ENCODE peak calls at places on chromosomes 3 and 15, in five cellular contexts. Z, V, U, P and B are unnamed samples.

GRCh38 chr3:13368834-13369233 is 51.3 kb downstream of the NUP210 start:
- DNase-seq in Z (no peak), V (no peak), U (no peak), P (no peak), B (no peak)

GRCh38 chr15:55319537-55320325 is 709 bp downstream of the PIGB start:
- DNase-seq in Z (peak; percentile 26), V (peak; percentile 38), U (no peak), P (peak; percentile 35), B (peak; percentile 14)

GRCh38 chr3:146715176-146715575 is 110.0 kb upstream of the PLSCR5 start:
- DNase-seq in Z (peak; percentile 1), V (no peak), U (no peak), P (peak; percentile 28), B (peak; percentile 33)

GRCh38 chr3:196772102-196772501 is 32.4 kb downstream of the PAK2 start:
- DNase-seq in Z (no peak), V (no peak), U (no peak), P (no peak), B (no peak)

GRCh38 chr15:61731081-61731480 is 329.2 kb downstream of the VPS13C start:
- DNase-seq in Z (no peak), V (no peak), U (no peak), P (no peak), B (no peak)

GRCh38 chr15:75695206-75695605 is 17.4 kb downstream of the CSPG4 start:
- DNase-seq in Z (no peak), V (no peak), U (no peak), P (no peak), B (no peak)

GRCh38 chr15:25237291-25237978 is 201.4 kb downstream of the UBE3A start:
- DNase-seq in Z (no peak), V (no peak), U (no peak), P (no peak), B (no peak)

GRCh38 chr3:190697901-190698300 is 164.6 kb downstream of the GMNC start:
- DNase-seq in Z (peak; percentile 76), V (no peak), U (no peak), P (peak; percentile 67), B (peak; percentile 41)

GRCh38 chr3:184348057-184348382 is 10.6 kb downstream of the FAM131A start:
- DNase-seq in Z (no peak), V (no peak), U (no peak), P (no peak), B (no peak)

GRCh38 chr15:69132935-69133861 is 27.2 kb upstream of the GLCE start:
- DNase-seq in Z (peak; percentile 12), V (no peak), U (peak; percentile 73), P (no peak), B (no peak)

GRCh38 chr3:43689766-43690399 is 855 bp upstream of the ABHD5 start:
- DNase-seq in Z (no peak), V (no peak), U (no peak), P (no peak), B (no peak)

GRCh38 chr3:278300-279064 is 81.9 kb downstream of the CHL1 start:
- DNase-seq in Z (no peak), V (no peak), U (no peak), P (no peak), B (no peak)
- H3K4me3 ChIP-seq in Z (no peak overlapping the region), V (no peak overlapping the region), U (no peak overlapping the region), P (no peak overlapping the region), B (no peak overlapping the region)

DNA sequence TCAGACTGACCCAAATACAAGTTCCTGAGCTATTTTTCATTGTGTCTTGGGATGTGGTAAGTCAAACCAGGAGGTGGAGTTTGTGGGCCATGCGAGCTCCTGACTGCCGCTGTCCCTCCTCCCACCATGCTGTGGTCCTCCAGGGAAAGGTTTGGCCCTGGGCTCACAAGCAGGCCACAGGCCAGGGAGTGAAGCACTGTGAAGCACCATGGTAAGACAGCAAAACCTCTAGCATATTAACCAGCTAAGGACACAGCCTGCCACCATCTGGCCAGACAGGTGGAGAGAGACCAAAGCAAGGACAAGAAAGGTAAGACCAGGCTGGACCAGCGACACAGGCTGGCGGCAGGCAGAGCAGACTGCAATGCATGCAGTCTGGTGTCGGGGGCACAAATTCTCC is 15.3 kb downstream of the RAB43 start:
- DNase-seq in Z (no peak), V (peak; percentile 42), U (no peak), P (no peak), B (no peak)
- TF ChIP-seq CTCF in Z (no peak), V (no peak), U (peak; percentile 27), P (no peak), B (no peak)

GRCh38 chr3:120894285-120894684 is 13.7 kb upstream of the STXBP5L start:
- DNase-seq in Z (peak; percentile 35), V (peak; percentile 54), U (no peak), P (peak; percentile 13), B (no peak)
- H3K4me3 ChIP-seq in Z (no peak overlapping the region), V (no peak overlapping the region), U (no peak overlapping the region), P (no peak overlapping the region), B (no peak overlapping the region)

GRCh38 chr15:73125219-73125618 is 73.0 kb downstream of the NEO1 start:
- DNase-seq in Z (no peak), V (no peak), U (no peak), P (no peak), B (peak; percentile 13)

GRCh38 chr15:73130830-73131229 is 78.6 kb downstream of the NEO1 start:
- DNase-seq in Z (no peak), V (no peak), U (no peak), P (no peak), B (no peak)

GRCh38 chr15:73127302-73127936 is 75.2 kb downstream of the NEO1 start:
- DNase-seq in Z (peak; percentile 47), V (peak; percentile 20), U (peak; percentile 34), P (peak; percentile 22), B (peak; percentile 2)
- TF ChIP-seq CTCF in Z (peak; percentile 85), V (no peak), U (peak; percentile 96), P (peak; percentile 92), B (peak; percentile 91)

GRCh38 chr3:138197545-138197944 is 10.4 kb downstream of the ARMC8 start:
- DNase-seq in Z (no peak), V (no peak), U (no peak), P (no peak), B (no peak)
- H3K4me3 ChIP-seq in Z (no peak overlapping the region), V (no peak overlapping the region), U (no peak overlapping the region), P (no peak overlapping the region), B (no peak overlapping the region)

DNA sequence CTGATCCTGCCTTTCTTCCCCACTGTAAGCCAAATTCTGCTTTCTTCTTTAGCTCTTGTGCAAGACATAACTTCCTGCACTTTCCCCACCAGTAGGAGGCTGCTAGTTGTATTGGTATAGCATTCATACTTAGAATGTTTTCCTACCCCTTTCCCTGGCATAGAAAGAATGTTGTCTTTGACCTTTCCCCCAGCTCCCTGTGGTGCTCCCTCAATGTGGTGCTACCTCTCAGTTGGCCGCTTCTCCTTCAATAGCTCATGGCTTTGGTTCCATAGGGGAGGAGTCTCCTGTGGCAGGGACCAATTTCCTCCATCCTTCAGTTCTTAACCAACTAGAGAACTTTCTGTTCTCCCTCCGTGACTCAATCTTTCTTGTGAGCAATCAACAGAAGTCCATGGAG is 67.5 kb upstream of the AKAP13 start:
- DNase-seq in Z (peak; percentile 74), V (no peak), U (no peak), P (peak; percentile 92), B (no peak)
- TF ChIP-seq CTCF in Z (peak; percentile 51), V (no peak), U (no peak), P (peak; percentile 45), B (peak; percentile 15)

GRCh38 chr15:84631706-84632272 is 22.3 kb downstream of the WDR73 start:
- DNase-seq in Z (peak; percentile 32), V (peak; percentile 24), U (no peak), P (no peak), B (no peak)

GRCh38 chr15:84629033-84629432 is 25.1 kb downstream of the WDR73 start:
- DNase-seq in Z (no peak), V (no peak), U (no peak), P (no peak), B (no peak)

GRCh38 chr15:84638103-84638502 is 16.0 kb downstream of the WDR73 start:
- DNase-seq in Z (peak; percentile 15), V (no peak), U (no peak), P (no peak), B (no peak)

GRCh38 chr15:84633311-84634227 is 20.5 kb downstream of the WDR73 start:
- DNase-seq in Z (peak; percentile 79), V (peak; percentile 62), U (peak; percentile 82), P (peak; percentile 78), B (peak; percentile 79)

GRCh38 chr15:84634228-84634837 is 19.8 kb downstream of the WDR73 start:
- DNase-seq in Z (no peak), V (no peak), U (no peak), P (no peak), B (no peak)
- H3K4me3 ChIP-seq in Z (peak overlapping the region; percentile 25), V (peak overlapping the region; percentile 66), U (peak overlapping the region; percentile 70), P (peak overlapping the region; percentile 51), B (peak overlapping the region; percentile 75)

DNA sequence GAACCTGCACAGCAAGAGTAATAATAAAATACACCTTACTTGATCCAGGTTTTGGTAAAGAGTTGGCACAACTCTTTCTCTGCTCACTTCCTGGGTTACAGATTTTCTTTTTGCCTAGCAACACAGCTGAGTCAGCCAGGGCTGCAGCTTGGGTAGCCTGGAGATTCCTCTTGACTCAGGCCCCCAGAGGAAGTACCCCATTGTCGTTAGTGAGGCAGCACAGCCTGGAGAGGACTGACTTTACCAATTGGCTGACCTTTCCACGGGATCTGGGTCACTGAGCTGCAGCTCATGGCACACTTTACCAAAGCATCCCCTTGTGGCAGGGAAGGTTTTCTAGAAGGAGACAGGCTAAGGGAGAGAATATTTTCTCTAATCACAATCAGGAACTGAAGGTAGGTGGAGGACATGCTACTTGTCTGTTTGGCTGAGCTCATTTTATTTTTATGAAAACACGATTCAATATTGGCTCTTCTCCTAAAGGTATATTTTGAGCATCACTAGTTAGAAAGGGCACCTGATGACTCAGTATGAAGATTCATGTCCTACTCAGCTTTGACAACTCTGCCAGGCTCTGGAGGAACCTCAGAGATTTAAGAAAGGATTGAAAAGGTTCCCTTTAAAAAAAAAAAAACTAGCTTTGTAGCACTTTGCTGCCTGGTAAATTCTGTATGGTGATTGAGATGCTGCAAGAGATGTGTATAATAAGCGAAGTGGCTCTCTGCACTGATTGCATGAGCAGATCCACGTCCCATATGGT is 124.9 kb downstream of the CHDH start:
- DNase-seq in Z (no peak), V (no peak), U (no peak), P (peak; percentile 8), B (no peak)
- TF ChIP-seq CTCF in Z (no peak), V (no peak), U (no peak), P (no peak), B (no peak)

DNA sequence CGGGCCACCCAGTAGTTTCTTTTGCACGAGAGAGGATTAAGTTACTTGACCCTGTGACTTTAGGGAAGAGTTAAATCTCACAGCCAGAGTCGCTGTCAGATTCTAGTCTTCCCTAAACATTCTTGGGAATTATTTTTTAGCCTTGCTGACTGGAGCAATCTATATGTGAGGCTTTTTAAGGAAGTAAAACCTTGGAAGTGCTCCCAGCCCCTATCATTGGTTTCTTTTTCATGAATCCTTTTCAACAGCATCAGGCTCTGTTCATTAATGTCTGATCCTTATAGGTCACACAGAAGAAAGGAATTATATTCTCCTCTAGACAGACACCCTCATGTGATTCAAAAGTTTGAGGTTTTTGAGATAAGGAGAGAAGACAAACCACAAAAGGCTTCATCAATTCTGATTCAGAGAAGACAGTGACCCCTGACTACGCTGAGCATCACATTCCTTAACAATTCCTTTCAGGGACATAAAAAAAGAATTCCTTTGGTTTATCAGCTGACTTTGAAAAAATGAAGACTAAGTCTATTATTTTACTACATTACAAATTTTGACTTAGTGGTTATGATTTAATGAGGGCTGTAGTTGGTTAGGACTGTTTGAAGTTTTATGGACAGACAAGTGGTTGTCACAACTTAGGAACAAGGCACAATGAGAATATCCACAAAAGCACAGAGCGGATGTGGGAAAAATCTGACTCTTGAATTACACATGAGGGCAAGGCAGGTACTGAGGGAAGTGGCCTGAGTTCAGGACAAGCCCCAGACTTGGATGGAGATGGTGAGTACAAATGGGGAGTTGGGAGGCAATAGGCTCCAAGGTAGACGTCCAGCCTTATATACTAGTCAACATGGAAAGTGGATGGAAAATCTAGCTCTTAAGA is 171.1 kb upstream of the STT3B start:
- DNase-seq in Z (peak; percentile 68), V (no peak), U (no peak), P (peak; percentile 77), B (peak; percentile 66)
- H3K4me3 ChIP-seq in Z (no peak overlapping the region), V (no peak overlapping the region), U (no peak overlapping the region), P (no peak overlapping the region), B (no peak overlapping the region)